ENCODE peak calls at places on chromosomes 1 and 21, in four cellular contexts. One of them, this sample, is unnamed.

GRCh38 chr1:6534248-6534647 is 20.1 kb downstream of the NOL9 start:
- DNase-seq in esophagus squamous epithelium: no peak
- DNase-seq in Panc1: no peak
- DNase-seq in left lung: no peak
- DNase-seq in this sample: no peak

GRCh38 chr21:44089001-44089911 is 17.9 kb upstream of the PWP2 start:
- DNase-seq in esophagus squamous epithelium: no peak
- DNase-seq in Panc1: no peak
- DNase-seq in left lung: no peak
- DNase-seq in this sample: no peak

GRCh38 chr1:2009297-2010053 is 5.9 kb upstream of the CFAP74 start:
- DNase-seq in esophagus squamous epithelium: no peak
- DNase-seq in Panc1: no peak
- DNase-seq in left lung: peak; percentile 46
- DNase-seq in this sample: no peak

GRCh38 chr21:34336245-34336644 is 27.6 kb upstream of the KCNE2 start:
- DNase-seq in esophagus squamous epithelium: no peak
- DNase-seq in Panc1: no peak
- DNase-seq in left lung: no peak
- DNase-seq in this sample: no peak

GRCh38 chr21:32101206-32101763 is 177.6 kb downstream of the MIS18A start:
- DNase-seq in esophagus squamous epithelium: no peak
- DNase-seq in Panc1: no peak
- DNase-seq in left lung: no peak
- DNase-seq in this sample: no peak

GRCh38 chr21:45293214-45293725 is 5.6 kb upstream of the POFUT2 start:
- DNase-seq in esophagus squamous epithelium: no peak
- DNase-seq in Panc1: no peak
- DNase-seq in left lung: peak; percentile 74
- DNase-seq in this sample: no peak

GRCh38 chr1:9874959-9875635 is 35.0 kb downstream of the CTNNBIP1 start:
- DNase-seq in esophagus squamous epithelium: no peak
- DNase-seq in Panc1: no peak
- DNase-seq in left lung: no peak
- DNase-seq in this sample: peak; percentile 45

GRCh38 chr1:25520446-25521061 is 22.9 kb upstream of the LDLRAP1 start:
- DNase-seq in esophagus squamous epithelium: no peak
- DNase-seq in Panc1: peak; percentile 46
- DNase-seq in left lung: no peak
- DNase-seq in this sample: peak; percentile 59

GRCh38 chr21:46206163-46207005 is 22.1 kb upstream of the SPATC1L start:
- DNase-seq in esophagus squamous epithelium: no peak
- DNase-seq in Panc1: no peak
- DNase-seq in left lung: no peak
- DNase-seq in this sample: no peak

GRCh38 chr1:234963180-234963903 is 165.3 kb downstream of the TOMM20 start:
- DNase-seq in esophagus squamous epithelium: peak; percentile 60
- DNase-seq in Panc1: no peak
- DNase-seq in left lung: peak; percentile 95
- DNase-seq in this sample: no peak

GRCh38 chr1:178563099-178563820 is 50.4 kb downstream of the TEX35 start:
- DNase-seq in esophagus squamous epithelium: no peak
- DNase-seq in Panc1: no peak
- DNase-seq in left lung: no peak
- DNase-seq in this sample: no peak

GRCh38 chr1:87292684-87293493 is 35.8 kb upstream of the LMO4 start:
- DNase-seq in esophagus squamous epithelium: no peak
- DNase-seq in Panc1: peak; percentile 36
- DNase-seq in left lung: no peak
- DNase-seq in this sample: peak; percentile 83

GRCh38 chr1:3571263-3571662 is 40.0 kb downstream of the MEGF6 start:
- DNase-seq in esophagus squamous epithelium: no peak
- DNase-seq in Panc1: no peak
- DNase-seq in left lung: no peak
- DNase-seq in this sample: no peak

GRCh38 chr1:223737342-223737741 is 25.0 kb downstream of the CAPN2 start:
- DNase-seq in esophagus squamous epithelium: no peak
- DNase-seq in Panc1: no peak
- DNase-seq in left lung: no peak
- DNase-seq in this sample: no peak

GRCh38 chr1:235908742-235909520 is 42.2 kb upstream of the LYST start:
- DNase-seq in esophagus squamous epithelium: no peak
- DNase-seq in Panc1: no peak
- DNase-seq in left lung: no peak
- DNase-seq in this sample: no peak

GRCh38 chr21:16908087-16908486 is 604.8 kb upstream of the CXADR start:
- DNase-seq in esophagus squamous epithelium: no peak
- DNase-seq in Panc1: no peak
- DNase-seq in left lung: no peak
- DNase-seq in this sample: no peak

GRCh38 chr1:185369786-185370185 is 52.7 kb upstream of the IVNS1ABP start:
- DNase-seq in esophagus squamous epithelium: no peak
- DNase-seq in Panc1: no peak
- DNase-seq in left lung: no peak
- DNase-seq in this sample: no peak

GRCh38 chr1:198519639-198520501 is 20.6 kb downstream of the ATP6V1G3 start:
- DNase-seq in esophagus squamous epithelium: no peak
- DNase-seq in Panc1: no peak
- DNase-seq in left lung: no peak
- DNase-seq in this sample: no peak

GRCh38 chr1:69738458-69738857 is 170.7 kb downstream of the LRRC7 start:
- DNase-seq in esophagus squamous epithelium: no peak
- DNase-seq in Panc1: no peak
- DNase-seq in left lung: no peak
- DNase-seq in this sample: no peak

GRCh38 chr1:30058966-30059365 is 664.4 kb downstream of the MATN1 start:
- DNase-seq in esophagus squamous epithelium: no peak
- DNase-seq in Panc1: peak; percentile 5
- DNase-seq in left lung: no peak
- DNase-seq in this sample: no peak

GRCh38 chr1:21664806-21665588 is 4.2 kb downstream of the RAP1GAP start:
- DNase-seq in esophagus squamous epithelium: no peak
- DNase-seq in Panc1: no peak
- DNase-seq in left lung: no peak
- DNase-seq in this sample: no peak

GRCh38 chr1:64245495-64245894 is 42.1 kb downstream of the UBE2U start:
- DNase-seq in esophagus squamous epithelium: no peak
- DNase-seq in Panc1: no peak
- DNase-seq in left lung: no peak
- DNase-seq in this sample: no peak

GRCh38 chr21:44529503-44530125 is 10.4 kb downstream of the KRTAP10-1 start:
- DNase-seq in esophagus squamous epithelium: no peak
- DNase-seq in Panc1: no peak
- DNase-seq in left lung: peak; percentile 70
- DNase-seq in this sample: no peak

GRCh38 chr1:25973610-25974355 is 24.1 kb downstream of the PAFAH2 start:
- DNase-seq in esophagus squamous epithelium: no peak
- DNase-seq in Panc1: no peak
- DNase-seq in left lung: no peak
- DNase-seq in this sample: no peak

GRCh38 chr1:9449106-9449627 is 90.1 kb upstream of the SLC25A33 start:
- DNase-seq in esophagus squamous epithelium: no peak
- DNase-seq in Panc1: no peak
- DNase-seq in left lung: no peak
- DNase-seq in this sample: no peak

GRCh38 chr1:107870691-107871090 is 94.3 kb downstream of the VAV3 start:
- DNase-seq in esophagus squamous epithelium: no peak
- DNase-seq in Panc1: no peak
- DNase-seq in left lung: no peak
- DNase-seq in this sample: no peak

GRCh38 chr1:10975567-10976326 is 36.7 kb upstream of the TARDBP start:
- DNase-seq in esophagus squamous epithelium: no peak
- DNase-seq in Panc1: peak; percentile 33
- DNase-seq in left lung: no peak
- DNase-seq in this sample: no peak

GRCh38 chr1:181768216-181768929 is 285.1 kb downstream of the CACNA1E start:
- DNase-seq in esophagus squamous epithelium: no peak
- DNase-seq in Panc1: no peak
- DNase-seq in left lung: no peak
- DNase-seq in this sample: no peak

GRCh38 chr1:207134550-207134949 is 30.5 kb downstream of the C4BPA start:
- DNase-seq in esophagus squamous epithelium: no peak
- DNase-seq in Panc1: no peak
- DNase-seq in left lung: no peak
- DNase-seq in this sample: no peak

GRCh38 chr1:85378526-85378925 is 86.4 kb downstream of the DDAH1 start:
- DNase-seq in esophagus squamous epithelium: no peak
- DNase-seq in Panc1: no peak
- DNase-seq in left lung: no peak
- DNase-seq in this sample: no peak

GRCh38 chr1:209593747-209594146 is 10.2 kb downstream of the CAMK1G start:
- DNase-seq in esophagus squamous epithelium: no peak
- DNase-seq in Panc1: no peak
- DNase-seq in left lung: no peak
- DNase-seq in this sample: no peak

GRCh38 chr1:209589863-209590262 is 6.3 kb downstream of the CAMK1G start:
- DNase-seq in esophagus squamous epithelium: no peak
- DNase-seq in Panc1: no peak
- DNase-seq in left lung: no peak
- DNase-seq in this sample: no peak

GRCh38 chr1:209587778-209588177 is 4.3 kb downstream of the CAMK1G start:
- DNase-seq in esophagus squamous epithelium: no peak
- DNase-seq in Panc1: no peak
- DNase-seq in left lung: no peak
- DNase-seq in this sample: no peak

GRCh38 chr1:209589440-209589839 is 5.9 kb downstream of the CAMK1G start:
- DNase-seq in esophagus squamous epithelium: no peak
- DNase-seq in Panc1: no peak
- DNase-seq in left lung: no peak
- DNase-seq in this sample: no peak

DNA sequence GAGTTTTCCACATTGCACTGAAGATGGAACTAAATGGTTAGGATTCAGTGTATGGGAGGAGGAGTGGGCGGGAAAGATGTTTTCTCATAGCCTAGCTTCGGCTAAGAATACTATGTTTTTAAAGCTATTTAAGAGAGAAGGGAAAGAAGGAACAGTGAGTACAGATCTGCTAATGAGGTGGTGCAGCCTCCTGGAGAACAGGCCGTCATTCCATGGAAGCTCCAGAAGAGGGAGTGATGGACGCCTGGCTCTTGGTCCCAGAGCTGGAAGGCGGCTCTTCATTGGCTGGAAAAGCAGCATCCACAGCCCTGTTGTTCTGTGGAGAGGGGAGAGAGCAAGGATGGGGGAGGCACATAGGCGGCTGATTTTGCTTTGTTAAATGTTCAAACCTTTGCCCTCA is 6.9 kb downstream of the CAMK1G start:
- DNase-seq in esophagus squamous epithelium: no peak
- DNase-seq in Panc1: no peak
- DNase-seq in left lung: no peak
- DNase-seq in this sample: no peak
- TF ChIP-seq CTCF in esophagus squamous epithelium: peak; percentile 46
- TF ChIP-seq CTCF in Panc1: peak; percentile 40
- TF ChIP-seq CTCF in left lung: no peak
- TF ChIP-seq CTCF in this sample: no peak

GRCh38 chr1:114959423-114959822 is 70.2 kb upstream of the TSHB start:
- DNase-seq in esophagus squamous epithelium: no peak
- DNase-seq in Panc1: no peak
- DNase-seq in left lung: no peak
- DNase-seq in this sample: no peak

GRCh38 chr1:114956570-114956969 is 73.1 kb upstream of the TSHB start:
- DNase-seq in esophagus squamous epithelium: no peak
- DNase-seq in Panc1: no peak
- DNase-seq in left lung: no peak
- DNase-seq in this sample: no peak
- TF ChIP-seq CTCF in esophagus squamous epithelium: peak; percentile 33
- TF ChIP-seq CTCF in Panc1: peak; percentile 43
- TF ChIP-seq CTCF in left lung: no peak
- TF ChIP-seq CTCF in this sample: no peak

GRCh38 chr1:212971312-212971711 is 21.0 kb downstream of the VASH2 start:
- DNase-seq in esophagus squamous epithelium: no peak
- DNase-seq in Panc1: no peak
- DNase-seq in left lung: no peak
- DNase-seq in this sample: no peak

GRCh38 chr1:212966619-212967018 is 16.3 kb downstream of the VASH2 start:
- DNase-seq in esophagus squamous epithelium: no peak
- DNase-seq in Panc1: no peak
- DNase-seq in left lung: no peak
- DNase-seq in this sample: no peak

GRCh38 chr1:212970085-212970484 is 19.7 kb downstream of the VASH2 start:
- DNase-seq in esophagus squamous epithelium: no peak
- DNase-seq in Panc1: no peak
- DNase-seq in left lung: no peak
- DNase-seq in this sample: no peak

GRCh38 chr1:212968385-212968863 is 18.1 kb downstream of the VASH2 start:
- DNase-seq in esophagus squamous epithelium: no peak
- DNase-seq in Panc1: no peak
- DNase-seq in left lung: no peak
- DNase-seq in this sample: no peak

DNA sequence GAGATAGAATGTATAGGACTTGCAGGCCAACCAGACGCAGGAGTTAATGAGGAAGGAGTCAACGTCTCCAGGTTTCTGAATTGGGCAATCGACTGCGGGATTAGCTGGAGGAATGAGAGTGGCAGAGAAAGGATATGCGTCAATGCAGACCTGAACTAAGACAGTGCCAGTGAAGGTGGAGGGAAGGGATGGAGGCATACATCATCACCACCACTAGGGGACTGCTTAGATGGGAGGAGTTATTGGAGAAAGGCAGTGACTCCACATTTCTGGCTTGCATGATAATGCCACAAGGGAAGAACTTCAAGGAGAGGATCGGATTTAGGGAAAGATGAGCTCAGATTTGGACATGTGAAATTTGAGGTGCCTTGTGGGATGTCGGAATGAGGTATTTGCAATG is 17.4 kb downstream of the VASH2 start:
- DNase-seq in esophagus squamous epithelium: no peak
- DNase-seq in Panc1: peak; percentile 8
- DNase-seq in left lung: no peak
- DNase-seq in this sample: no peak
- TF ChIP-seq CTCF in esophagus squamous epithelium: peak; percentile 52
- TF ChIP-seq CTCF in Panc1: no peak
- TF ChIP-seq CTCF in left lung: peak; percentile 35
- TF ChIP-seq CTCF in this sample: no peak

GRCh38 chr1:228139931-228140723 is at the start of gene GUK1:
- DNase-seq in esophagus squamous epithelium: peak; percentile 100
- DNase-seq in Panc1: peak; percentile 94
- DNase-seq in left lung: peak; percentile 100
- DNase-seq in this sample: peak; percentile 98
- TF ChIP-seq CTCF in esophagus squamous epithelium: peak; percentile 47
- TF ChIP-seq CTCF in Panc1: no peak
- TF ChIP-seq CTCF in left lung: peak; percentile 65
- TF ChIP-seq CTCF in this sample: no peak

DNA sequence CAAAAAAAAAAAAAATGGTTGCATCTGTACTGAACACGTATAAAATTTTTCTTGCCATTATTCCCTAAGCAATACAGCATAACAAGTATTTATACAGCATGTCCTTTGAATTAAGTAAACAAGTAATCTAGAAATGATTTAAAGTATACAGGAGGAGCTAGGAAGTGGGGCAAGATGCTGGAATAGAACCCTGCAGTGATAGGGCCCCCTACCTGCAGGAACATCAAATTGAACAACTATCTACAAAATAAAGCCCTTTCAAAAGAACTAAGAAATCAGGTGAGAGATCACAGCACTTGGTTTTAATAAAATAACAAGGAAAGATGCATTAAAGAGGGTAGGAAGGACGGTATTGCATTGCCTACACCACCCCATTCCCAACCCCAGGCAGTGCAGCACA is 10.9 kb downstream of the TSHB start:
- DNase-seq in esophagus squamous epithelium: no peak
- DNase-seq in Panc1: no peak
- DNase-seq in left lung: no peak
- DNase-seq in this sample: no peak
- TF ChIP-seq CTCF in esophagus squamous epithelium: peak; percentile 15
- TF ChIP-seq CTCF in Panc1: peak; percentile 7
- TF ChIP-seq CTCF in left lung: no peak
- TF ChIP-seq CTCF in this sample: no peak

This sample was measured in omental fat pad.